ENCODE peak calls at places on chromosomes 13 and 19, in four cellular contexts. X is IMR-90, B is K562, U is fibroblast of lung. N is an unnamed sample.

GRCh38 chr19:35552534-35553384 is 7.3 kb downstream of the TMEM147 start:
- DNase-seq in X (no peak), B (no peak), U (no peak), N (no peak)

GRCh38 chr13:28387740-28388501 is 107.0 kb downstream of the FLT1 start:
- DNase-seq in X (no peak), B (no peak), U (no peak), N (no peak)

GRCh38 chr19:55902080-55902751 is 29.9 kb downstream of the NLRP13 start:
- DNase-seq in X (no peak), B (no peak), U (no peak), N (no peak)

GRCh38 chr13:92838786-92839185 is 387.8 kb upstream of the GPC6 start:
- DNase-seq in X (peak), B (no peak), U (peak), N (no peak)

GRCh38 chr13:109781384-109782065 is 4.9 kb downstream of the IRS2 start:
- DNase-seq in X (no peak), B (no peak), U (no peak), N (no peak)

GRCh38 chr13:30808600-30808999 is 73.3 kb downstream of the ALOX5AP start:
- DNase-seq in X (no peak), B (no peak), U (no peak), N (no peak)

GRCh38 chr19:50486823-50487515 is 10.3 kb upstream of the GARIN5A start:
- DNase-seq in X (peak), B (peak), U (peak), N (peak)

GRCh38 chr13:45861352-45861751 is 9.8 kb upstream of the SIAH3 start:
- DNase-seq in X (peak), B (no peak), U (no peak), N (no peak)

GRCh38 chr13:91056746-91057145 is 290.7 kb upstream of the MIR17HG start:
- DNase-seq in X (no peak), B (no peak), U (no peak), N (no peak)

GRCh38 chr19:33508009-33508408 is 13.6 kb downstream of the PEPD start:
- DNase-seq in X (no peak), B (no peak), U (no peak), N (no peak)

GRCh38 chr13:37413161-37413560 is 185.4 kb downstream of the POSTN start:
- DNase-seq in X (no peak), B (no peak), U (no peak), N (no peak)

GRCh38 chr13:37412271-37412683 is 186.3 kb downstream of the POSTN start:
- DNase-seq in X (peak), B (no peak), U (peak), N (no peak)

GRCh38 chr13:37407156-37407555 is 191.4 kb downstream of the POSTN start:
- DNase-seq in X (peak), B (no peak), U (no peak), N (peak)

GRCh38 chr13:37406031-37406430 is 192.5 kb downstream of the POSTN start:
- DNase-seq in X (no peak), B (no peak), U (no peak), N (no peak)

GRCh38 chr13:37409756-37410155 is 188.8 kb downstream of the POSTN start:
- DNase-seq in X (peak), B (no peak), U (peak), N (no peak)
- H2AFZ ChIP-seq in X (no peak), B (no peak), U (no peak), N (no peak)

GRCh38 chr19:11381535-11382369 is 2.4 kb downstream of the EPOR start:
- DNase-seq in X (peak), B (no peak), U (peak), N (peak)
- H3K9ac ChIP-seq in X (peak), B (peak), U (peak), N (no peak)

GRCh38 chr19:4174212-4174894 is 8.0 kb downstream of the SIRT6 start:
- DNase-seq in X (no peak), B (peak), U (no peak), N (no peak)
- H2AFZ ChIP-seq in X (no peak), B (no peak), U (no peak), N (no peak)

GRCh38 chr13:96819375-96819774 is 174.9 kb downstream of the OXGR1 start:
- DNase-seq in X (no peak), B (no peak), U (no peak), N (no peak)

GRCh38 chr13:96816261-96816660 is 178.0 kb downstream of the OXGR1 start:
- DNase-seq in X (no peak), B (no peak), U (peak), N (no peak)

GRCh38 chr13:96817336-96817941 is 176.8 kb downstream of the OXGR1 start:
- DNase-seq in X (peak), B (peak), U (peak), N (peak)

GRCh38 chr13:96821381-96821780 is 172.9 kb downstream of the OXGR1 start:
- DNase-seq in X (peak), B (no peak), U (peak), N (no peak)

DNA sequence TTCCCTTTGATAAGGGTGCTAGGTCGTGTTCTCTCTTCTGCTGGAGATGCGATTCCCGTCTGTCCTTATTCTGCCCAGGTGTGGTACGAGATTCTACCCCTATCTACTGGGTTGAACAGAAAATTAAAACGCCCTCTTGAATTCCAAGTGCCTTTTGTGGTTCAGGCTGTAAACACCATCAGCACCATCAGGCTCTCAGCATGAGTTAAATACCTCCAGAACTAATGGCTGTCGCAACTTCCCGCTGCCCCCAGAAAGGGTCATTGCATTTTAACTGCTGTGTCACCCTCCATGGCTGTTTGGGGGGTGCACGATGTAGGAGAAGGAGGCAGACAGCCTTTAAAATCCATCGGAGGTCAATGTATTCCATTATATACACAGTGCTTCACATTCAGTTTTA is 177.4 kb downstream of the OXGR1 start:
- DNase-seq in X (no peak), B (no peak), U (no peak), N (peak)
- H3K9ac ChIP-seq in X (no peak), B (no peak), U (no peak), N (no peak)

N was measured in neural progenitor cell.